ENCODE peak calls at places on chromosome 1, in five cellular contexts. J is NCI-H524, V is RWPE2, I is neural crest cell, R is posterior cingulate gyrus. A is an unnamed sample.

GRCh38 chr1:12173631-12174121 is 6.9 kb downstream of the TNFRSF1B start:
- DNase-seq in R (no peak), I (no peak), J (no peak), V (no peak), A (no peak)

GRCh38 chr1:185483647-185484450 is 166.8 kb upstream of the IVNS1ABP start:
- DNase-seq in J (peak; percentile 96), V (no peak), R (no peak), I (no peak), A (no peak)

GRCh38 chr1:6272476-6273270 is 11.8 kb upstream of the GPR153 start:
- DNase-seq in J (no peak), I (no peak), V (no peak), R (no peak), A (no peak)

GRCh38 chr1:64042331-64043100 is 160.9 kb upstream of the UBE2U start:
- DNase-seq in I (no peak), J (no peak), R (no peak), V (no peak), A (no peak)

GRCh38 chr1:29379438-29380073 is 143.2 kb downstream of the PTPRU start:
- DNase-seq in R (no peak), I (peak; percentile 11), J (peak; percentile 70), V (no peak), A (peak; percentile 34)

GRCh38 chr1:17190526-17190995 is 14.4 kb upstream of the PADI1 start:
- DNase-seq in I (no peak), V (peak; percentile 25), R (no peak), J (no peak), A (no peak)

GRCh38 chr1:4131734-4132133 is 231.7 kb upstream of the C1orf174 start:
- DNase-seq in I (no peak), V (no peak), J (no peak), R (no peak), A (no peak)

GRCh38 chr1:219081943-219082925 is 91.4 kb upstream of the LYPLAL1 start:
- DNase-seq in R (no peak), V (no peak), I (no peak), J (no peak), A (no peak)

A was measured in SK-N-MC.